ENCODE peak calls at places on chromosomes 6 and 20, in ten cellular contexts. One of them, this sample, is unnamed.

GRCh38 chr20:25867776-25868649 is 171.4 kb upstream of the ZNF337 start:
- DNase-seq in NCI-H446: no peak
- DNase-seq in stimulated activated CD4-positive, alpha-beta T cell treated with anti-CD3 and anti-CD28 coated beads, Interleukin-12 subunit alpha, Interleukin-12 subunit beta, amount 100 ng/mL, for 4 hours: peak
- DNase-seq in iris pigment epithelial cell: peak
- DNase-seq in left lung: peak
- DNase-seq in NCI-H226: no peak
- DNase-seq in NAMALWA: no peak
- DNase-seq in activated T-cell treated with anti-CD3 and anti-CD28 coated beads, Interleukin-2, amount 50 U/mL, for 48 hours: peak
- DNase-seq in hypothalamus: peak
- DNase-seq in HS-5: no peak
- DNase-seq in this sample: no peak

GRCh38 chr6:44645276-44645675 is 257.8 kb downstream of the CDC5L start:
- DNase-seq in NCI-H446: no peak
- DNase-seq in stimulated activated CD4-positive, alpha-beta T cell treated with anti-CD3 and anti-CD28 coated beads, Interleukin-12 subunit alpha, Interleukin-12 subunit beta, amount 100 ng/mL, for 4 hours: no peak
- DNase-seq in iris pigment epithelial cell: no peak
- DNase-seq in left lung: no peak
- DNase-seq in NCI-H226: no peak
- DNase-seq in NAMALWA: no peak
- DNase-seq in activated T-cell treated with anti-CD3 and anti-CD28 coated beads, Interleukin-2, amount 50 U/mL, for 48 hours: no peak
- DNase-seq in hypothalamus: no peak
- DNase-seq in HS-5: no peak
- DNase-seq in this sample: no peak

GRCh38 chr20:21719592-21720214 is 14.2 kb downstream of the PAX1 start:
- DNase-seq in NCI-H446: peak
- DNase-seq in stimulated activated CD4-positive, alpha-beta T cell treated with anti-CD3 and anti-CD28 coated beads, Interleukin-12 subunit alpha, Interleukin-12 subunit beta, amount 100 ng/mL, for 4 hours: peak
- DNase-seq in iris pigment epithelial cell: peak
- DNase-seq in left lung: no peak
- DNase-seq in NCI-H226: peak
- DNase-seq in NAMALWA: peak
- DNase-seq in activated T-cell treated with anti-CD3 and anti-CD28 coated beads, Interleukin-2, amount 50 U/mL, for 48 hours: peak
- DNase-seq in hypothalamus: peak
- DNase-seq in HS-5: peak
- DNase-seq in this sample: peak

GRCh38 chr20:38452880-38453624 is 17.9 kb upstream of the SNHG17 start:
- DNase-seq in NCI-H446: no peak
- DNase-seq in stimulated activated CD4-positive, alpha-beta T cell treated with anti-CD3 and anti-CD28 coated beads, Interleukin-12 subunit alpha, Interleukin-12 subunit beta, amount 100 ng/mL, for 4 hours: no peak
- DNase-seq in iris pigment epithelial cell: peak
- DNase-seq in left lung: no peak
- DNase-seq in NCI-H226: no peak
- DNase-seq in NAMALWA: no peak
- DNase-seq in activated T-cell treated with anti-CD3 and anti-CD28 coated beads, Interleukin-2, amount 50 U/mL, for 48 hours: no peak
- DNase-seq in hypothalamus: no peak
- DNase-seq in HS-5: no peak
- DNase-seq in this sample: no peak

GRCh38 chr20:44231713-44232468 is 15.2 kb upstream of the GDAP1L1 start:
- DNase-seq in NCI-H446: no peak
- DNase-seq in stimulated activated CD4-positive, alpha-beta T cell treated with anti-CD3 and anti-CD28 coated beads, Interleukin-12 subunit alpha, Interleukin-12 subunit beta, amount 100 ng/mL, for 4 hours: no peak
- DNase-seq in iris pigment epithelial cell: no peak
- DNase-seq in left lung: no peak
- DNase-seq in NCI-H226: no peak
- DNase-seq in NAMALWA: no peak
- DNase-seq in activated T-cell treated with anti-CD3 and anti-CD28 coated beads, Interleukin-2, amount 50 U/mL, for 48 hours: no peak
- DNase-seq in hypothalamus: no peak
- DNase-seq in HS-5: no peak
- DNase-seq in this sample: no peak

GRCh38 chr20:48899881-48900280 is 21.6 kb upstream of the ARFGEF2 start:
- DNase-seq in NCI-H446: no peak
- DNase-seq in stimulated activated CD4-positive, alpha-beta T cell treated with anti-CD3 and anti-CD28 coated beads, Interleukin-12 subunit alpha, Interleukin-12 subunit beta, amount 100 ng/mL, for 4 hours: no peak
- DNase-seq in iris pigment epithelial cell: no peak
- DNase-seq in left lung: no peak
- DNase-seq in NCI-H226: no peak
- DNase-seq in NAMALWA: no peak
- DNase-seq in activated T-cell treated with anti-CD3 and anti-CD28 coated beads, Interleukin-2, amount 50 U/mL, for 48 hours: no peak
- DNase-seq in hypothalamus: no peak
- DNase-seq in HS-5: no peak
- DNase-seq in this sample: no peak

GRCh38 chr6:37381579-37381978 is 27.8 kb downstream of the RNF8 start:
- DNase-seq in NCI-H446: no peak
- DNase-seq in stimulated activated CD4-positive, alpha-beta T cell treated with anti-CD3 and anti-CD28 coated beads, Interleukin-12 subunit alpha, Interleukin-12 subunit beta, amount 100 ng/mL, for 4 hours: no peak
- DNase-seq in iris pigment epithelial cell: peak
- DNase-seq in left lung: peak
- DNase-seq in NCI-H226: peak
- DNase-seq in NAMALWA: peak
- DNase-seq in activated T-cell treated with anti-CD3 and anti-CD28 coated beads, Interleukin-2, amount 50 U/mL, for 48 hours: peak
- DNase-seq in hypothalamus: no peak
- DNase-seq in HS-5: peak
- DNase-seq in this sample: no peak

GRCh38 chr6:121442591-121442990 is 7.1 kb downstream of the GJA1 start:
- DNase-seq in NCI-H446: no peak
- DNase-seq in stimulated activated CD4-positive, alpha-beta T cell treated with anti-CD3 and anti-CD28 coated beads, Interleukin-12 subunit alpha, Interleukin-12 subunit beta, amount 100 ng/mL, for 4 hours: no peak
- DNase-seq in iris pigment epithelial cell: peak
- DNase-seq in left lung: no peak
- DNase-seq in NCI-H226: no peak
- DNase-seq in NAMALWA: no peak
- DNase-seq in activated T-cell treated with anti-CD3 and anti-CD28 coated beads, Interleukin-2, amount 50 U/mL, for 48 hours: no peak
- DNase-seq in hypothalamus: no peak
- DNase-seq in HS-5: no peak
- DNase-seq in this sample: no peak

GRCh38 chr6:71220466-71220865 is 68.1 kb upstream of the OGFRL1 start:
- DNase-seq in NCI-H446: peak
- DNase-seq in stimulated activated CD4-positive, alpha-beta T cell treated with anti-CD3 and anti-CD28 coated beads, Interleukin-12 subunit alpha, Interleukin-12 subunit beta, amount 100 ng/mL, for 4 hours: no peak
- DNase-seq in iris pigment epithelial cell: no peak
- DNase-seq in left lung: no peak
- DNase-seq in NCI-H226: no peak
- DNase-seq in NAMALWA: no peak
- DNase-seq in activated T-cell treated with anti-CD3 and anti-CD28 coated beads, Interleukin-2, amount 50 U/mL, for 48 hours: no peak
- DNase-seq in hypothalamus: no peak
- DNase-seq in HS-5: no peak
- DNase-seq in this sample: no peak

GRCh38 chr6:156111913-156112312 is 656.3 kb upstream of the NOX3 start:
- DNase-seq in NCI-H446: no peak
- DNase-seq in stimulated activated CD4-positive, alpha-beta T cell treated with anti-CD3 and anti-CD28 coated beads, Interleukin-12 subunit alpha, Interleukin-12 subunit beta, amount 100 ng/mL, for 4 hours: no peak
- DNase-seq in iris pigment epithelial cell: no peak
- DNase-seq in left lung: no peak
- DNase-seq in NCI-H226: no peak
- DNase-seq in NAMALWA: no peak
- DNase-seq in activated T-cell treated with anti-CD3 and anti-CD28 coated beads, Interleukin-2, amount 50 U/mL, for 48 hours: no peak
- DNase-seq in hypothalamus: no peak
- DNase-seq in HS-5: no peak
- DNase-seq in this sample: no peak

GRCh38 chr6:139262519-139263300 is 29.1 kb downstream of the TXLNB start:
- DNase-seq in NCI-H446: peak
- DNase-seq in stimulated activated CD4-positive, alpha-beta T cell treated with anti-CD3 and anti-CD28 coated beads, Interleukin-12 subunit alpha, Interleukin-12 subunit beta, amount 100 ng/mL, for 4 hours: peak
- DNase-seq in iris pigment epithelial cell: no peak
- DNase-seq in left lung: no peak
- DNase-seq in NCI-H226: no peak
- DNase-seq in NAMALWA: peak
- DNase-seq in activated T-cell treated with anti-CD3 and anti-CD28 coated beads, Interleukin-2, amount 50 U/mL, for 48 hours: peak
- DNase-seq in hypothalamus: no peak
- DNase-seq in HS-5: no peak
- DNase-seq in this sample: no peak

GRCh38 chr20:33816191-33816590 is 5.0 kb downstream of the CHMP4B start:
- DNase-seq in NCI-H446: no peak
- DNase-seq in stimulated activated CD4-positive, alpha-beta T cell treated with anti-CD3 and anti-CD28 coated beads, Interleukin-12 subunit alpha, Interleukin-12 subunit beta, amount 100 ng/mL, for 4 hours: no peak
- DNase-seq in iris pigment epithelial cell: no peak
- DNase-seq in left lung: peak
- DNase-seq in NCI-H226: no peak
- DNase-seq in NAMALWA: no peak
- DNase-seq in activated T-cell treated with anti-CD3 and anti-CD28 coated beads, Interleukin-2, amount 50 U/mL, for 48 hours: no peak
- DNase-seq in hypothalamus: no peak
- DNase-seq in HS-5: no peak
- DNase-seq in this sample: no peak

GRCh38 chr6:15575357-15576037 is 87.3 kb downstream of the DTNBP1 start:
- DNase-seq in NCI-H446: no peak
- DNase-seq in stimulated activated CD4-positive, alpha-beta T cell treated with anti-CD3 and anti-CD28 coated beads, Interleukin-12 subunit alpha, Interleukin-12 subunit beta, amount 100 ng/mL, for 4 hours: no peak
- DNase-seq in iris pigment epithelial cell: no peak
- DNase-seq in left lung: no peak
- DNase-seq in NCI-H226: no peak
- DNase-seq in NAMALWA: no peak
- DNase-seq in activated T-cell treated with anti-CD3 and anti-CD28 coated beads, Interleukin-2, amount 50 U/mL, for 48 hours: no peak
- DNase-seq in hypothalamus: no peak
- DNase-seq in HS-5: no peak
- DNase-seq in this sample: no peak

GRCh38 chr6:155352812-155353211 is 38.5 kb upstream of the TFB1M start:
- DNase-seq in NCI-H446: no peak
- DNase-seq in stimulated activated CD4-positive, alpha-beta T cell treated with anti-CD3 and anti-CD28 coated beads, Interleukin-12 subunit alpha, Interleukin-12 subunit beta, amount 100 ng/mL, for 4 hours: no peak
- DNase-seq in iris pigment epithelial cell: peak
- DNase-seq in left lung: no peak
- DNase-seq in NCI-H226: peak
- DNase-seq in NAMALWA: no peak
- DNase-seq in activated T-cell treated with anti-CD3 and anti-CD28 coated beads, Interleukin-2, amount 50 U/mL, for 48 hours: no peak
- DNase-seq in hypothalamus: no peak
- DNase-seq in HS-5: no peak
- DNase-seq in this sample: peak

GRCh38 chr20:44176833-44177533 is 10.0 kb downstream of the JPH2 start:
- DNase-seq in NCI-H446: no peak
- DNase-seq in stimulated activated CD4-positive, alpha-beta T cell treated with anti-CD3 and anti-CD28 coated beads, Interleukin-12 subunit alpha, Interleukin-12 subunit beta, amount 100 ng/mL, for 4 hours: no peak
- DNase-seq in iris pigment epithelial cell: no peak
- DNase-seq in left lung: no peak
- DNase-seq in NCI-H226: no peak
- DNase-seq in NAMALWA: no peak
- DNase-seq in activated T-cell treated with anti-CD3 and anti-CD28 coated beads, Interleukin-2, amount 50 U/mL, for 48 hours: no peak
- DNase-seq in hypothalamus: no peak
- DNase-seq in HS-5: no peak
- DNase-seq in this sample: no peak

GRCh38 chr6:20455175-20456075 is 53.7 kb downstream of the E2F3 start:
- DNase-seq in NCI-H446: no peak
- DNase-seq in stimulated activated CD4-positive, alpha-beta T cell treated with anti-CD3 and anti-CD28 coated beads, Interleukin-12 subunit alpha, Interleukin-12 subunit beta, amount 100 ng/mL, for 4 hours: no peak
- DNase-seq in iris pigment epithelial cell: peak
- DNase-seq in left lung: no peak
- DNase-seq in NCI-H226: peak
- DNase-seq in NAMALWA: no peak
- DNase-seq in activated T-cell treated with anti-CD3 and anti-CD28 coated beads, Interleukin-2, amount 50 U/mL, for 48 hours: no peak
- DNase-seq in hypothalamus: no peak
- DNase-seq in HS-5: peak
- DNase-seq in this sample: no peak

GRCh38 chr6:170050591-170051041 is 240.3 kb downstream of the DLL1 start:
- DNase-seq in NCI-H446: no peak
- DNase-seq in stimulated activated CD4-positive, alpha-beta T cell treated with anti-CD3 and anti-CD28 coated beads, Interleukin-12 subunit alpha, Interleukin-12 subunit beta, amount 100 ng/mL, for 4 hours: no peak
- DNase-seq in iris pigment epithelial cell: no peak
- DNase-seq in left lung: no peak
- DNase-seq in NCI-H226: no peak
- DNase-seq in NAMALWA: no peak
- DNase-seq in activated T-cell treated with anti-CD3 and anti-CD28 coated beads, Interleukin-2, amount 50 U/mL, for 48 hours: no peak
- DNase-seq in hypothalamus: no peak
- DNase-seq in HS-5: no peak
- DNase-seq in this sample: no peak

GRCh38 chr6:18241208-18241836 is 23.0 kb downstream of the DEK start:
- DNase-seq in NCI-H446: no peak
- DNase-seq in stimulated activated CD4-positive, alpha-beta T cell treated with anti-CD3 and anti-CD28 coated beads, Interleukin-12 subunit alpha, Interleukin-12 subunit beta, amount 100 ng/mL, for 4 hours: no peak
- DNase-seq in iris pigment epithelial cell: no peak
- DNase-seq in left lung: no peak
- DNase-seq in NCI-H226: no peak
- DNase-seq in NAMALWA: no peak
- DNase-seq in activated T-cell treated with anti-CD3 and anti-CD28 coated beads, Interleukin-2, amount 50 U/mL, for 48 hours: no peak
- DNase-seq in hypothalamus: no peak
- DNase-seq in HS-5: no peak
- DNase-seq in this sample: no peak

GRCh38 chr6:106511274-106512047 is 117.8 kb downstream of the RTN4IP1 start:
- DNase-seq in NCI-H446: no peak
- DNase-seq in stimulated activated CD4-positive, alpha-beta T cell treated with anti-CD3 and anti-CD28 coated beads, Interleukin-12 subunit alpha, Interleukin-12 subunit beta, amount 100 ng/mL, for 4 hours: no peak
- DNase-seq in iris pigment epithelial cell: peak
- DNase-seq in left lung: peak
- DNase-seq in NCI-H226: peak
- DNase-seq in NAMALWA: peak
- DNase-seq in activated T-cell treated with anti-CD3 and anti-CD28 coated beads, Interleukin-2, amount 50 U/mL, for 48 hours: peak
- DNase-seq in hypothalamus: no peak
- DNase-seq in HS-5: no peak
- DNase-seq in this sample: no peak

GRCh38 chr20:24971702-24972101 is 20.8 kb downstream of the APMAP start:
- DNase-seq in NCI-H446: no peak
- DNase-seq in stimulated activated CD4-positive, alpha-beta T cell treated with anti-CD3 and anti-CD28 coated beads, Interleukin-12 subunit alpha, Interleukin-12 subunit beta, amount 100 ng/mL, for 4 hours: no peak
- DNase-seq in iris pigment epithelial cell: no peak
- DNase-seq in left lung: no peak
- DNase-seq in NCI-H226: no peak
- DNase-seq in NAMALWA: no peak
- DNase-seq in activated T-cell treated with anti-CD3 and anti-CD28 coated beads, Interleukin-2, amount 50 U/mL, for 48 hours: no peak
- DNase-seq in hypothalamus: no peak
- DNase-seq in HS-5: no peak
- DNase-seq in this sample: no peak

GRCh38 chr6:16286151-16286522 is 47.8 kb downstream of the GMPR start:
- DNase-seq in NCI-H446: no peak
- DNase-seq in stimulated activated CD4-positive, alpha-beta T cell treated with anti-CD3 and anti-CD28 coated beads, Interleukin-12 subunit alpha, Interleukin-12 subunit beta, amount 100 ng/mL, for 4 hours: peak
- DNase-seq in iris pigment epithelial cell: peak
- DNase-seq in left lung: no peak
- DNase-seq in NCI-H226: no peak
- DNase-seq in NAMALWA: peak
- DNase-seq in activated T-cell treated with anti-CD3 and anti-CD28 coated beads, Interleukin-2, amount 50 U/mL, for 48 hours: peak
- DNase-seq in hypothalamus: peak
- DNase-seq in HS-5: no peak
- DNase-seq in this sample: no peak

GRCh38 chr6:110597754-110598153 is 121.3 kb upstream of the SLC22A16 start:
- DNase-seq in NCI-H446: no peak
- DNase-seq in stimulated activated CD4-positive, alpha-beta T cell treated with anti-CD3 and anti-CD28 coated beads, Interleukin-12 subunit alpha, Interleukin-12 subunit beta, amount 100 ng/mL, for 4 hours: no peak
- DNase-seq in iris pigment epithelial cell: no peak
- DNase-seq in left lung: no peak
- DNase-seq in NCI-H226: no peak
- DNase-seq in NAMALWA: no peak
- DNase-seq in activated T-cell treated with anti-CD3 and anti-CD28 coated beads, Interleukin-2, amount 50 U/mL, for 48 hours: no peak
- DNase-seq in hypothalamus: no peak
- DNase-seq in HS-5: no peak
- DNase-seq in this sample: no peak

GRCh38 chr6:139776051-139776450 is 401.6 kb upstream of the CITED2 start:
- DNase-seq in NCI-H446: no peak
- DNase-seq in stimulated activated CD4-positive, alpha-beta T cell treated with anti-CD3 and anti-CD28 coated beads, Interleukin-12 subunit alpha, Interleukin-12 subunit beta, amount 100 ng/mL, for 4 hours: no peak
- DNase-seq in iris pigment epithelial cell: no peak
- DNase-seq in left lung: no peak
- DNase-seq in NCI-H226: no peak
- DNase-seq in NAMALWA: no peak
- DNase-seq in activated T-cell treated with anti-CD3 and anti-CD28 coated beads, Interleukin-2, amount 50 U/mL, for 48 hours: no peak
- DNase-seq in hypothalamus: no peak
- DNase-seq in HS-5: no peak
- DNase-seq in this sample: no peak

GRCh38 chr6:158285321-158285960 is 26.8 kb upstream of the TULP4 start:
- DNase-seq in NCI-H446: peak
- DNase-seq in stimulated activated CD4-positive, alpha-beta T cell treated with anti-CD3 and anti-CD28 coated beads, Interleukin-12 subunit alpha, Interleukin-12 subunit beta, amount 100 ng/mL, for 4 hours: no peak
- DNase-seq in iris pigment epithelial cell: no peak
- DNase-seq in left lung: no peak
- DNase-seq in NCI-H226: no peak
- DNase-seq in NAMALWA: no peak
- DNase-seq in activated T-cell treated with anti-CD3 and anti-CD28 coated beads, Interleukin-2, amount 50 U/mL, for 48 hours: no peak
- DNase-seq in hypothalamus: no peak
- DNase-seq in HS-5: no peak
- DNase-seq in this sample: no peak

GRCh38 chr6:111533087-111533784 is 50.2 kb upstream of the REV3L start:
- DNase-seq in NCI-H446: no peak
- DNase-seq in stimulated activated CD4-positive, alpha-beta T cell treated with anti-CD3 and anti-CD28 coated beads, Interleukin-12 subunit alpha, Interleukin-12 subunit beta, amount 100 ng/mL, for 4 hours: no peak
- DNase-seq in iris pigment epithelial cell: no peak
- DNase-seq in left lung: no peak
- DNase-seq in NCI-H226: no peak
- DNase-seq in NAMALWA: no peak
- DNase-seq in activated T-cell treated with anti-CD3 and anti-CD28 coated beads, Interleukin-2, amount 50 U/mL, for 48 hours: peak
- DNase-seq in hypothalamus: no peak
- DNase-seq in HS-5: no peak
- DNase-seq in this sample: no peak

GRCh38 chr20:34998331-34998950 is 42.8 kb downstream of the MYH7B start:
- DNase-seq in NCI-H446: no peak
- DNase-seq in stimulated activated CD4-positive, alpha-beta T cell treated with anti-CD3 and anti-CD28 coated beads, Interleukin-12 subunit alpha, Interleukin-12 subunit beta, amount 100 ng/mL, for 4 hours: no peak
- DNase-seq in iris pigment epithelial cell: no peak
- DNase-seq in left lung: no peak
- DNase-seq in NCI-H226: peak
- DNase-seq in NAMALWA: no peak
- DNase-seq in activated T-cell treated with anti-CD3 and anti-CD28 coated beads, Interleukin-2, amount 50 U/mL, for 48 hours: no peak
- DNase-seq in hypothalamus: no peak
- DNase-seq in HS-5: no peak
- DNase-seq in this sample: no peak

GRCh38 chr6:111478749-111479148 is 4.3 kb downstream of the REV3L start:
- DNase-seq in NCI-H446: peak
- DNase-seq in stimulated activated CD4-positive, alpha-beta T cell treated with anti-CD3 and anti-CD28 coated beads, Interleukin-12 subunit alpha, Interleukin-12 subunit beta, amount 100 ng/mL, for 4 hours: no peak
- DNase-seq in iris pigment epithelial cell: peak
- DNase-seq in left lung: no peak
- DNase-seq in NCI-H226: peak
- DNase-seq in NAMALWA: peak
- DNase-seq in activated T-cell treated with anti-CD3 and anti-CD28 coated beads, Interleukin-2, amount 50 U/mL, for 48 hours: no peak
- DNase-seq in hypothalamus: no peak
- DNase-seq in HS-5: no peak
- DNase-seq in this sample: no peak